ENCODE peak calls at places on chromosomes 12 and 14, in nine cellular contexts. L, D, T, C, B, Y, S, P and R are unnamed samples.

GRCh38 chr14:67620217-67620789 is 583 bp downstream of the ARG2 start:
- DNase-seq in L (no peak), D (no peak), T (no peak), C (peak), B (peak), Y (no peak), S (peak), P (peak), R (no peak)

GRCh38 chr14:91835920-91836843 is 31.2 kb downstream of the TC2N start:
- DNase-seq in L (peak), D (peak), T (peak), C (peak), B (peak), Y (peak), S (peak), P (peak), R (no peak)

GRCh38 chr12:57530396-57531142 is 7.9 kb downstream of the MBD6 start:
- DNase-seq in L (no peak), D (no peak), T (no peak), C (no peak), B (no peak), Y (no peak), S (no peak), P (no peak), R (no peak)

GRCh38 chr12:51329742-51330141 is 5.8 kb upstream of the BIN2 start:
- DNase-seq in L (no peak), D (no peak), T (no peak), C (no peak), B (no peak), Y (no peak), S (no peak), P (no peak), R (peak)

GRCh38 chr14:65302571-65303184 is 109.9 kb upstream of the FUT8 start:
- DNase-seq in L (no peak), D (no peak), T (no peak), C (no peak), B (no peak), Y (no peak), S (no peak), P (peak), R (no peak)

GRCh38 chr12:131865196-131865875 is 29.1 kb upstream of the ULK1 start:
- DNase-seq in L (no peak), D (no peak), T (no peak), C (no peak), B (peak), Y (no peak), S (peak), P (no peak), R (no peak)

GRCh38 chr14:101496779-101497420 is 64.4 kb upstream of the DIO3 start:
- DNase-seq in L (no peak), D (no peak), T (no peak), C (no peak), B (no peak), Y (no peak), S (no peak), P (no peak), R (no peak)

GRCh38 chr14:34087556-34087955 is 136.7 kb upstream of the EGLN3 start:
- DNase-seq in L (no peak), D (no peak), T (no peak), C (no peak), B (no peak), Y (no peak), S (no peak), P (no peak), R (no peak)

GRCh38 chr14:58899317-58899713 is 261.6 kb downstream of the DACT1 start:
- DNase-seq in L (no peak), D (no peak), T (no peak), C (no peak), B (peak), Y (no peak), S (no peak), P (no peak), R (no peak)

GRCh38 chr12:109147954-109148353 is 31.6 kb downstream of the ACACB start:
- DNase-seq in L (no peak), D (no peak), T (no peak), C (no peak), B (no peak), Y (no peak), S (no peak), P (no peak), R (no peak)

GRCh38 chr14:75205586-75205985 is 29.2 kb upstream of the TMED10 start:
- DNase-seq in L (no peak), D (no peak), T (no peak), C (no peak), B (peak), Y (no peak), S (no peak), P (no peak), R (peak)

GRCh38 chr14:81302613-81303012 is 81.9 kb upstream of the GTF2A1 start:
- DNase-seq in L (no peak), D (peak), T (no peak), C (no peak), B (peak), Y (no peak), S (no peak), P (no peak), R (no peak)

GRCh38 chr14:91358654-91359210 is 58.9 kb downstream of the CCDC88C start:
- DNase-seq in L (no peak), D (no peak), T (no peak), C (no peak), B (no peak), Y (no peak), S (no peak), P (no peak), R (no peak)

GRCh38 chr12:14410177-14410576 is 44.7 kb downstream of the ATF7IP start:
- DNase-seq in L (no peak), D (no peak), T (no peak), C (no peak), B (no peak), Y (no peak), S (no peak), P (no peak), R (no peak)

GRCh38 chr14:103509864-103510263 is 12.8 kb downstream of the CKB start:
- DNase-seq in L (no peak), D (no peak), T (no peak), C (no peak), B (no peak), Y (no peak), S (no peak), P (no peak), R (no peak)

GRCh38 chr12:102429755-102430154 is 50.6 kb downstream of the IGF1 start:
- DNase-seq in L (no peak), D (no peak), T (no peak), C (no peak), B (no peak), Y (no peak), S (no peak), P (no peak), R (peak)

GRCh38 chr14:22465201-22465835 is 123.7 kb downstream of the DAD1 start:
- DNase-seq in L (no peak), D (peak), T (no peak), C (no peak), B (peak), Y (no peak), S (no peak), P (no peak), R (no peak)

GRCh38 chr12:25328082-25328712 is 77.5 kb upstream of the KRAS start:
- DNase-seq in L (no peak), D (no peak), T (no peak), C (no peak), B (peak), Y (no peak), S (no peak), P (no peak), R (peak)

GRCh38 chr14:105315211-105315721 is 718 bp downstream of the PACS2 start:
- DNase-seq in L (peak), D (peak), T (peak), C (peak), B (peak), Y (peak), S (no peak), P (peak), R (peak)

GRCh38 chr12:104319918-104320626 is 16.5 kb downstream of the EID3 start:
- DNase-seq in L (no peak), D (no peak), T (no peak), C (no peak), B (no peak), Y (no peak), S (no peak), P (no peak), R (no peak)

GRCh38 chr12:12533238-12533829 is 29.3 kb downstream of the DUSP16 start:
- DNase-seq in L (no peak), D (peak), T (no peak), C (no peak), B (no peak), Y (no peak), S (no peak), P (peak), R (no peak)

GRCh38 chr12:82554529-82554928 is 132.2 kb upstream of the TMTC2 start:
- DNase-seq in L (no peak), D (no peak), T (no peak), C (no peak), B (peak), Y (no peak), S (no peak), P (no peak), R (no peak)

GRCh38 chr12:8629486-8630033 is 16.9 kb upstream of the AICDA start:
- DNase-seq in L (no peak), D (no peak), T (no peak), C (no peak), B (no peak), Y (no peak), S (no peak), P (no peak), R (peak)

GRCh38 chr12:1882850-1883470 is 35.5 kb downstream of the CACNA2D4 start:
- DNase-seq in L (no peak), D (no peak), T (no peak), C (no peak), B (no peak), Y (no peak), S (no peak), P (no peak), R (no peak)

GRCh38 chr14:69763761-69764510 is 3.0 kb upstream of the SRSF5 start:
- DNase-seq in L (peak), D (no peak), T (no peak), C (no peak), B (peak), Y (no peak), S (no peak), P (no peak), R (peak)

GRCh38 chr14:92693998-92694780 is 54.2 kb downstream of the LGMN start:
- DNase-seq in L (no peak), D (no peak), T (no peak), C (no peak), B (peak), Y (no peak), S (peak), P (peak), R (no peak)

GRCh38 chr12:89135976-89136634 is 216.2 kb downstream of the DUSP6 start:
- DNase-seq in L (no peak), D (no peak), T (no peak), C (no peak), B (peak), Y (no peak), S (no peak), P (no peak), R (peak)

GRCh38 chr12:25427328-25428249 is 125.5 kb downstream of the LMNTD1 start:
- DNase-seq in L (no peak), D (no peak), T (no peak), C (no peak), B (peak), Y (no peak), S (no peak), P (no peak), R (no peak)

GRCh38 chr12:94427520-94428381 is 31.9 kb downstream of the CEP83 start:
- DNase-seq in L (no peak), D (no peak), T (no peak), C (peak), B (peak), Y (no peak), S (peak), P (peak), R (no peak)

GRCh38 chr12:102917026-102917787 is at the start of gene PAH:
- DNase-seq in L (peak), D (peak), T (no peak), C (no peak), B (no peak), Y (no peak), S (no peak), P (no peak), R (no peak)

GRCh38 chr14:100524933-100525243 is 62.3 kb downstream of the BEGAIN start:
- DNase-seq in L (no peak), D (peak), T (no peak), C (peak), B (no peak), Y (no peak), S (peak), P (no peak), R (no peak)

GRCh38 chr12:958449-959123 is 9.1 kb upstream of the RAD52 start:
- DNase-seq in L (no peak), D (no peak), T (no peak), C (no peak), B (no peak), Y (no peak), S (no peak), P (no peak), R (no peak)

GRCh38 chr12:125734137-125734536 is 668.9 kb downstream of the AACS start:
- DNase-seq in L (no peak), D (peak), T (no peak), C (no peak), B (no peak), Y (no peak), S (no peak), P (no peak), R (no peak)

GRCh38 chr12:52585951-52586350 is 12.3 kb upstream of the KRT74 start:
- DNase-seq in L (peak), D (peak), T (no peak), C (no peak), B (no peak), Y (peak), S (no peak), P (no peak), R (no peak)